ENCODE peak calls at places on chromosome 14, in six cellular contexts. One of them, this sample, is unnamed.

GRCh38 chr14:60656755-60657608 is 7.7 kb upstream of the SIX1 start:
- DNase-seq in CD4-positive, alpha-beta memory T cell: no peak
- DNase-seq in PC-9: no peak
- DNase-seq in hepatocyte: peak; percentile 68
- DNase-seq in uterus: peak; percentile 31
- DNase-seq in psoas muscle: peak; percentile 88
- DNase-seq in this sample: no peak

GRCh38 chr14:100715803-100716202 is 10.9 kb upstream of the DLK1 start:
- DNase-seq in PC-9: no peak
- DNase-seq in CD4-positive, alpha-beta memory T cell: no peak
- DNase-seq in hepatocyte: no peak
- DNase-seq in uterus: no peak
- DNase-seq in psoas muscle: no peak
- DNase-seq in this sample: no peak

GRCh38 chr14:26328766-26329165 is 269.1 kb downstream of the NOVA1 start:
- DNase-seq in CD4-positive, alpha-beta memory T cell: no peak
- DNase-seq in hepatocyte: peak; percentile 17
- DNase-seq in PC-9: no peak
- DNase-seq in uterus: no peak
- DNase-seq in psoas muscle: no peak
- DNase-seq in this sample: no peak

GRCh38 chr14:54652188-54652889 is 85.4 kb downstream of the SAMD4A start:
- DNase-seq in PC-9: peak; percentile 98
- DNase-seq in psoas muscle: peak; percentile 89
- DNase-seq in hepatocyte: peak; percentile 90
- DNase-seq in uterus: peak; percentile 89
- DNase-seq in CD4-positive, alpha-beta memory T cell: no peak
- DNase-seq in this sample: no peak

GRCh38 chr14:91158091-91158790 is 44.4 kb downstream of the DGLUCY start:
- DNase-seq in psoas muscle: peak; percentile 92
- DNase-seq in PC-9: no peak
- DNase-seq in CD4-positive, alpha-beta memory T cell: no peak
- DNase-seq in hepatocyte: no peak
- DNase-seq in uterus: no peak
- DNase-seq in this sample: no peak

GRCh38 chr14:28012629-28013415 is 753.8 kb upstream of the FOXG1 start:
- DNase-seq in psoas muscle: no peak
- DNase-seq in uterus: no peak
- DNase-seq in hepatocyte: no peak
- DNase-seq in PC-9: no peak
- DNase-seq in CD4-positive, alpha-beta memory T cell: no peak
- DNase-seq in this sample: no peak

GRCh38 chr14:22476005-22476751 is 112.8 kb downstream of the DAD1 start:
- DNase-seq in psoas muscle: no peak
- DNase-seq in uterus: no peak
- DNase-seq in CD4-positive, alpha-beta memory T cell: no peak
- DNase-seq in PC-9: no peak
- DNase-seq in hepatocyte: no peak
- DNase-seq in this sample: no peak

GRCh38 chr14:70622111-70622712 is 19.5 kb upstream of the TTC9 start:
- DNase-seq in hepatocyte: peak; percentile 64
- DNase-seq in CD4-positive, alpha-beta memory T cell: peak; percentile 61
- DNase-seq in PC-9: no peak
- DNase-seq in uterus: no peak
- DNase-seq in psoas muscle: no peak
- DNase-seq in this sample: peak; percentile 32

GRCh38 chr14:56715938-56716337 is 94.3 kb downstream of the OTX2 start:
- DNase-seq in CD4-positive, alpha-beta memory T cell: no peak
- DNase-seq in PC-9: no peak
- DNase-seq in psoas muscle: no peak
- DNase-seq in hepatocyte: no peak
- DNase-seq in uterus: no peak
- DNase-seq in this sample: no peak

GRCh38 chr14:71290960-71291466 is 383.8 kb downstream of the PCNX1 start:
- DNase-seq in CD4-positive, alpha-beta memory T cell: no peak
- DNase-seq in uterus: no peak
- DNase-seq in hepatocyte: peak; percentile 49
- DNase-seq in psoas muscle: no peak
- DNase-seq in PC-9: peak; percentile 97
- DNase-seq in this sample: no peak

GRCh38 chr14:26775765-26776577 is 178.1 kb upstream of the NOVA1 start:
- DNase-seq in hepatocyte: no peak
- DNase-seq in uterus: no peak
- DNase-seq in psoas muscle: no peak
- DNase-seq in CD4-positive, alpha-beta memory T cell: no peak
- DNase-seq in PC-9: no peak
- DNase-seq in this sample: no peak

GRCh38 chr14:22836301-22837058 is at the start of gene MMP14:
- DNase-seq in uterus: peak; percentile 85
- DNase-seq in psoas muscle: peak; percentile 84
- DNase-seq in CD4-positive, alpha-beta memory T cell: no peak
- DNase-seq in hepatocyte: peak; percentile 87
- DNase-seq in PC-9: no peak
- DNase-seq in this sample: no peak

GRCh38 chr14:23008836-23009235 is 1.1 kb downstream of the C14orf93 start:
- DNase-seq in PC-9: no peak
- DNase-seq in uterus: no peak
- DNase-seq in CD4-positive, alpha-beta memory T cell: no peak
- DNase-seq in hepatocyte: peak; percentile 22
- DNase-seq in psoas muscle: no peak
- DNase-seq in this sample: no peak

GRCh38 chr14:29528889-29529288 is 398.8 kb downstream of the PRKD1 start:
- DNase-seq in psoas muscle: no peak
- DNase-seq in CD4-positive, alpha-beta memory T cell: no peak
- DNase-seq in PC-9: no peak
- DNase-seq in uterus: no peak
- DNase-seq in hepatocyte: no peak
- DNase-seq in this sample: no peak

GRCh38 chr14:73489481-73490175 is 1.1 kb upstream of the RIOX1 start:
- DNase-seq in PC-9: peak; percentile 40
- DNase-seq in CD4-positive, alpha-beta memory T cell: no peak
- DNase-seq in hepatocyte: no peak
- DNase-seq in psoas muscle: no peak
- DNase-seq in uterus: no peak
- DNase-seq in this sample: no peak

GRCh38 chr14:55609681-55610080 is 29.7 kb downstream of the KTN1 start:
- DNase-seq in CD4-positive, alpha-beta memory T cell: no peak
- DNase-seq in uterus: no peak
- DNase-seq in psoas muscle: no peak
- DNase-seq in PC-9: peak; percentile 49
- DNase-seq in hepatocyte: no peak
- DNase-seq in this sample: no peak

GRCh38 chr14:79265366-79265765 is 945.9 kb downstream of the DIO2 start:
- DNase-seq in CD4-positive, alpha-beta memory T cell: no peak
- DNase-seq in PC-9: no peak
- DNase-seq in uterus: no peak
- DNase-seq in hepatocyte: no peak
- DNase-seq in psoas muscle: no peak
- DNase-seq in this sample: no peak

GRCh38 chr14:74945261-74945851 is 10.0 kb downstream of the PGF start:
- DNase-seq in uterus: no peak
- DNase-seq in psoas muscle: peak; percentile 66
- DNase-seq in CD4-positive, alpha-beta memory T cell: no peak
- DNase-seq in hepatocyte: peak; percentile 62
- DNase-seq in PC-9: no peak
- DNase-seq in this sample: no peak

DNA sequence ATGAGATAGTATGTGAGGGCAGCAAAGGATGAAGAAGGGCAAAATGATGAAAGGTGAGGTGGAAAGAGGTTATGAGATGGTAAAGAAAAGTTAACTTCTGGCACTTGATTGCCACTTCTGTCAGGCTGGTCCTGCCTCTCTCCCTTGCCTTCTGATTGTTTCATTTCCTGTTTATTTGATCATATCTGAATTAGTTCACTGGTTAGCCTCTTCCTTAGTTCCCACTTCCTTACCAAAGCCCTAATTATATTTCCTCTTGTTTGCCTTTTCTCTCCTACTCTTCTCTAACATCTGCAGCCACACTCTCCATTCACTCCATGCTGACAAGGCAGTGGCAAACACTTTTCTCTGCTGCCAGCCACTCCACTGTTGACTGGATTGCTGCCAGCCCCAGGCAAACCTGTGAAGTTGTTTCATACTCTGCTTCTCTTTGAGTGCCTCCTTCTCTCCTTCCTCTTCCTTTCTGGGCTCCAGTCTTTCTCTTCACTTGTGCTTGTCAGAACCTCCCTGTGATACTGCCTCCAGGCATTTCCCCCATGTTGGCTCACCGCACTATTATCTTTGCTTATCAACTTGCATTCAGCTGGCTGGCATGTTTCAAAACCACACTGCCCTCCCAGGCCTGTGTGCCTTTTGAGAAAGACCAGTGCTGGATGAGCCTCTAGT is 8.1 kb downstream of the PNP start:
- DNase-seq in PC-9: no peak
- DNase-seq in hepatocyte: no peak
- DNase-seq in psoas muscle: no peak
- DNase-seq in uterus: no peak
- DNase-seq in CD4-positive, alpha-beta memory T cell: peak; percentile 60
- DNase-seq in this sample: no peak
- H3K9me3 ChIP-seq in PC-9: no peaks in the 10 kb centered on the region
- H3K9me3 ChIP-seq in hepatocyte: no peaks in the 10 kb centered on the region
- H3K9me3 ChIP-seq in psoas muscle: no peaks in the 10 kb centered on the region
- H3K9me3 ChIP-seq in uterus: no peaks in the 10 kb centered on the region
- H3K9me3 ChIP-seq in CD4-positive, alpha-beta memory T cell: no peaks in the 10 kb centered on the region
- H3K9me3 ChIP-seq in this sample: no peaks in the 10 kb centered on the region

DNA sequence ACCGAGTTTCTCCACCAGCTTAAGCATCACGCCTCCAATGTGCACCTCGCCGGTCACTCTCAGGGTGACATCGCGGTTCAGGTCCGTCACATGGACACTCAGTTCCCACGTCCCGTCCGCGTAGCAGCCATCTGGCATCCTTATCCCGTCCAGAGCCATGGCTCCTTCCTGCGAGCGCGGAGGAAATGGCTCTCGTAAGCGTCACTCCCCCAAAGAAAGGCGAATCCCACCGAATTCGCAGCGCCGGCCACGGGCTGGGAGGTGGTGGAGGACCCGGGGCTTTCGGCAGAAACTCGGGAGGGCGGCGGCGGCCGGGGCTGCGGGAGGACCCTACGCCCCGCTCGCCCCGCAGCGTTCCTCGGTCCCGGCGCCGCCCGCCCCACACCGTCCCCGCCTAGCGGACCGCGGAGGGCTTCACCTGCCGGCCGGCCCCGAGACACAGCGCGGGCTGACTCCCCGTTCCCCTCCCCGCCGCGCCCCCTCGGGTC is 396 bp downstream of the FERMT2 start:
- DNase-seq in psoas muscle: peak; percentile 81
- DNase-seq in uterus: peak; percentile 65
- DNase-seq in CD4-positive, alpha-beta memory T cell: no peak
- DNase-seq in hepatocyte: peak; percentile 63
- DNase-seq in PC-9: no peak
- DNase-seq in this sample: peak; percentile 33
- H3K27ac ChIP-seq in psoas muscle: peak overlapping the region; percentile 99
- H3K27ac ChIP-seq in uterus: peak overlapping the region; percentile 100
- H3K27ac ChIP-seq in CD4-positive, alpha-beta memory T cell: no peak overlapping the region
- H3K27ac ChIP-seq in hepatocyte: peak overlapping the region; percentile 96
- H3K27ac ChIP-seq in PC-9: no peak overlapping the region
- H3K27ac ChIP-seq in this sample: no peak overlapping the region

GRCh38 chr14:106390947-106391346 is 864.6 kb downstream of the TMEM121 start:
- DNase-seq in CD4-positive, alpha-beta memory T cell: no peak
- DNase-seq in psoas muscle: no peak
- DNase-seq in PC-9: no peak
- DNase-seq in uterus: no peak
- DNase-seq in hepatocyte: no peak
- DNase-seq in this sample: no peak
- H3K9me3 ChIP-seq in CD4-positive, alpha-beta memory T cell: no peaks in the 10 kb centered on the region
- H3K9me3 ChIP-seq in psoas muscle: no peaks in the 10 kb centered on the region
- H3K9me3 ChIP-seq in PC-9: no peaks in the 10 kb centered on the region
- H3K9me3 ChIP-seq in uterus: no peaks in the 10 kb centered on the region
- H3K9me3 ChIP-seq in hepatocyte: no peaks in the 10 kb centered on the region
- H3K9me3 ChIP-seq in this sample: no peaks in the 10 kb centered on the region

GRCh38 chr14:76810953-76811400 is 1.7 kb downstream of the ANGEL1 start:
- DNase-seq in CD4-positive, alpha-beta memory T cell: peak; percentile 32
- DNase-seq in psoas muscle: no peak
- DNase-seq in uterus: no peak
- DNase-seq in PC-9: no peak
- DNase-seq in hepatocyte: peak; percentile 44
- DNase-seq in this sample: no peak

GRCh38 chr14:76810525-76810924 is 2.2 kb downstream of the ANGEL1 start:
- DNase-seq in CD4-positive, alpha-beta memory T cell: no peak
- DNase-seq in uterus: no peak
- DNase-seq in hepatocyte: no peak
- DNase-seq in PC-9: no peak
- DNase-seq in psoas muscle: no peak
- DNase-seq in this sample: no peak

GRCh38 chr14:76812093-76812421 is 625 bp downstream of the ANGEL1 start:
- DNase-seq in psoas muscle: no peak
- DNase-seq in uterus: no peak
- DNase-seq in PC-9: no peak
- DNase-seq in hepatocyte: no peak
- DNase-seq in CD4-positive, alpha-beta memory T cell: peak; percentile 27
- DNase-seq in this sample: no peak

GRCh38 chr14:76812422-76813383 is at the start of gene ANGEL1:
- DNase-seq in psoas muscle: peak; percentile 98
- DNase-seq in PC-9: peak; percentile 85
- DNase-seq in hepatocyte: peak; percentile 98
- DNase-seq in uterus: peak; percentile 96
- DNase-seq in CD4-positive, alpha-beta memory T cell: peak; percentile 97
- DNase-seq in this sample: peak; percentile 98

GRCh38 chr14:76811561-76811960 is 1.1 kb downstream of the ANGEL1 start:
- DNase-seq in hepatocyte: no peak
- DNase-seq in CD4-positive, alpha-beta memory T cell: no peak
- DNase-seq in uterus: no peak
- DNase-seq in psoas muscle: no peak
- DNase-seq in PC-9: no peak
- DNase-seq in this sample: no peak
- H3K27ac ChIP-seq in hepatocyte: peak overlapping the region; percentile 90
- H3K27ac ChIP-seq in CD4-positive, alpha-beta memory T cell: peak overlapping the region; percentile 76
- H3K27ac ChIP-seq in uterus: peak overlapping the region; percentile 83
- H3K27ac ChIP-seq in psoas muscle: peak overlapping the region; percentile 92
- H3K27ac ChIP-seq in PC-9: no peak overlapping the region
- H3K27ac ChIP-seq in this sample: no peak overlapping the region

GRCh38 chr14:105933238-105933637 is 406.9 kb downstream of the TMEM121 start:
- DNase-seq in uterus: no peak
- DNase-seq in PC-9: no peak
- DNase-seq in CD4-positive, alpha-beta memory T cell: no peak
- DNase-seq in psoas muscle: no peak
- DNase-seq in hepatocyte: no peak
- DNase-seq in this sample: no peak
- H3K9me3 ChIP-seq in uterus: no peaks in the 10 kb centered on the region
- H3K9me3 ChIP-seq in PC-9: no peaks in the 10 kb centered on the region
- H3K9me3 ChIP-seq in CD4-positive, alpha-beta memory T cell: no peaks in the 10 kb centered on the region
- H3K9me3 ChIP-seq in psoas muscle: no peaks in the 10 kb centered on the region
- H3K9me3 ChIP-seq in hepatocyte: no peaks in the 10 kb centered on the region
- H3K9me3 ChIP-seq in this sample: peaks cover 5% of the 10 kb centered on the region

GRCh38 chr14:94769413-94770250 is at the start of gene GSC:
- DNase-seq in PC-9: no peak
- DNase-seq in CD4-positive, alpha-beta memory T cell: no peak
- DNase-seq in psoas muscle: peak; percentile 82
- DNase-seq in uterus: peak; percentile 21
- DNase-seq in hepatocyte: peak; percentile 54
- DNase-seq in this sample: no peak

GRCh38 chr14:94771906-94772468 is 2.1 kb upstream of the GSC start:
- DNase-seq in hepatocyte: no peak
- DNase-seq in psoas muscle: no peak
- DNase-seq in CD4-positive, alpha-beta memory T cell: no peak
- DNase-seq in uterus: no peak
- DNase-seq in PC-9: no peak
- DNase-seq in this sample: no peak

GRCh38 chr14:94770251-94770749 is 387 bp upstream of the GSC start:
- DNase-seq in CD4-positive, alpha-beta memory T cell: no peak
- DNase-seq in psoas muscle: no peak
- DNase-seq in PC-9: no peak
- DNase-seq in uterus: no peak
- DNase-seq in hepatocyte: no peak
- DNase-seq in this sample: no peak

GRCh38 chr14:94771191-94771905 is 1.4 kb upstream of the GSC start:
- DNase-seq in psoas muscle: no peak
- DNase-seq in uterus: no peak
- DNase-seq in hepatocyte: no peak
- DNase-seq in CD4-positive, alpha-beta memory T cell: no peak
- DNase-seq in PC-9: no peak
- DNase-seq in this sample: no peak

GRCh38 chr14:94770815-94771190 is 890 bp upstream of the GSC start:
- DNase-seq in hepatocyte: no peak
- DNase-seq in psoas muscle: no peak
- DNase-seq in CD4-positive, alpha-beta memory T cell: no peak
- DNase-seq in uterus: no peak
- DNase-seq in PC-9: no peak
- DNase-seq in this sample: no peak
- H3K27ac ChIP-seq in hepatocyte: no peak overlapping the region
- H3K27ac ChIP-seq in psoas muscle: no peak overlapping the region
- H3K27ac ChIP-seq in CD4-positive, alpha-beta memory T cell: no peak overlapping the region
- H3K27ac ChIP-seq in uterus: no peak overlapping the region
- H3K27ac ChIP-seq in PC-9: no peak overlapping the region
- H3K27ac ChIP-seq in this sample: no peak overlapping the region

This sample was measured in CD4-positive, alpha-beta T cell.